ENCODE peak calls at places on chromosomes 3 and 15, in five cellular contexts. B, E, S, F and Q are unnamed samples.

GRCh38 chr3:62139957-62140356 is 233.4 kb downstream of the FEZF2 start:
- DNase-seq in S (no peak), F (no peak), B (no peak), E (no peak), Q (no peak)

GRCh38 chr15:41609123-41609522 is 50.1 kb downstream of the TYRO3 start:
- DNase-seq in E (no peak), B (no peak), F (no peak), S (no peak), Q (no peak)

GRCh38 chr3:49279376-49279775 is 2.3 kb upstream of the C3orf62 start:
- DNase-seq in F (no peak), S (no peak), E (no peak), B (no peak), Q (no peak)

GRCh38 chr3:143786229-143787199 is 61.8 kb downstream of the SLC9A9 start:
- DNase-seq in E (no peak), F (no peak), S (peak), B (peak), Q (no peak)

GRCh38 chr3:15071699-15072098 is 6.6 kb upstream of the MRPS25 start:
- DNase-seq in S (no peak), B (no peak), F (no peak), E (no peak), Q (no peak)

GRCh38 chr15:88606437-88606794 is 14.7 kb upstream of the AEN start:
- DNase-seq in E (peak), S (no peak), B (no peak), F (no peak), Q (no peak)

GRCh38 chr3:146308222-146308621 is 57.3 kb upstream of the PLSCR4 start:
- DNase-seq in B (no peak), F (no peak), S (no peak), E (no peak), Q (no peak)

GRCh38 chr3:125186261-125186770 is 26.2 kb downstream of the SLC12A8 start:
- DNase-seq in S (no peak), B (peak), E (no peak), F (no peak), Q (no peak)

GRCh38 chr3:10327592-10327991 is 6.7 kb upstream of the SEC13 start:
- DNase-seq in B (no peak), S (no peak), E (no peak), F (no peak), Q (no peak)

GRCh38 chr3:139975592-139976360 is 40.8 kb downstream of the CLSTN2 start:
- DNase-seq in E (no peak), F (no peak), B (no peak), S (no peak), Q (no peak)

GRCh38 chr3:146851665-146852064 is 246.5 kb upstream of the PLSCR5 start:
- DNase-seq in F (no peak), E (no peak), B (no peak), S (no peak), Q (no peak)